ENCODE peak calls at places on chromosomes 12 and 14, in eight cellular contexts. E is tibial nerve, T is kidney epithelial cell, N is SJCRH30, J is aorta, I is heart left ventricle, W is HL-60, F is body of pancreas. A is an unnamed sample.

GRCh38 chr12:8018666-8019581 is 13.6 kb upstream of the FOXJ2 start:
- DNase-seq in E (no peak), T (no peak), N (no peak), J (peak; percentile 77), I (no peak), W (no peak), F (no peak), A (no peak)

GRCh38 chr12:131609762-131610161 is 101.1 kb upstream of the SFSWAP start:
- DNase-seq in E (no peak), T (no peak), N (no peak), J (no peak), I (peak; percentile 12), W (no peak), F (no peak), A (no peak)

GRCh38 chr12:18752280-18752920 is 14.5 kb downstream of the CAPZA3 start:
- DNase-seq in E (no peak), T (peak; percentile 7), N (peak; percentile 92), J (no peak), I (peak; percentile 68), W (no peak), F (peak; percentile 37), A (no peak)

GRCh38 chr14:71753126-71753830 is 179.0 kb upstream of the RGS6 start:
- DNase-seq in E (peak; percentile 93), T (no peak), N (peak; percentile 95), J (peak; percentile 96), I (peak; percentile 90), W (peak; percentile 6), F (peak; percentile 87), A (peak; percentile 72)

GRCh38 chr14:87999282-87999681 is 5.7 kb upstream of the GPR65 start:
- DNase-seq in E (no peak), T (no peak), N (no peak), J (no peak), I (no peak), W (no peak), F (no peak), A (no peak)

GRCh38 chr12:8559676-8560075 is 19.0 kb upstream of the CLEC4E start:
- DNase-seq in E (no peak), T (no peak), N (no peak), J (no peak), I (no peak), W (no peak), F (no peak), A (no peak)

GRCh38 chr14:81453166-81453766 is 53.1 kb upstream of the STON2 start:
- DNase-seq in E (peak; percentile 70), T (no peak), N (peak; percentile 74), J (no peak), I (no peak), W (no peak), F (peak; percentile 63), A (no peak)

GRCh38 chr14:92635031-92635430 is 113.4 kb downstream of the LGMN start:
- DNase-seq in E (no peak), T (no peak), N (no peak), J (no peak), I (no peak), W (no peak), F (no peak), A (no peak)

GRCh38 chr12:48004039-48004940 is at the start of gene COL2A1:
- DNase-seq in E (no peak), T (no peak), N (peak; percentile 88), J (no peak), I (no peak), W (peak; percentile 29), F (no peak), A (no peak)

GRCh38 chr12:108234155-108234554 is 105.0 kb downstream of the CMKLR1 start:
- DNase-seq in E (peak; percentile 34), T (no peak), N (no peak), J (no peak), I (peak; percentile 29), W (no peak), F (peak; percentile 21), A (no peak)

GRCh38 chr12:44972746-44973421 is 78.0 kb downstream of the DBX2 start:
- DNase-seq in E (no peak), T (no peak), N (peak; percentile 53), J (no peak), I (no peak), W (no peak), F (no peak), A (peak; percentile 45)

GRCh38 chr12:32148372-32148771 is 41.7 kb downstream of the BICD1 start:
- DNase-seq in E (no peak), T (peak; percentile 53), N (no peak), J (no peak), I (no peak), W (no peak), F (no peak), A (no peak)

GRCh38 chr14:40268236-40268635 is 836.0 kb upstream of the FBXO33 start:
- DNase-seq in E (no peak), T (no peak), N (no peak), J (no peak), I (no peak), W (no peak), F (no peak), A (no peak)

GRCh38 chr12:34292736-34293625 is 270.7 kb downstream of the ALG10 start:
- DNase-seq in E (no peak), T (no peak), N (peak; percentile 22), J (peak; percentile 52), I (no peak), W (no peak), F (no peak), A (no peak)

GRCh38 chr14:103522649-103523582 is at the start of gene CKB:
- DNase-seq in E (no peak), T (no peak), N (peak; percentile 87), J (peak; percentile 92), I (peak; percentile 79), W (no peak), F (peak; percentile 62), A (no peak)

GRCh38 chr14:77014004-77014604 is 14.4 kb downstream of the IRF2BPL start:
- DNase-seq in E (peak; percentile 38), T (no peak), N (peak; percentile 67), J (peak; percentile 81), I (peak; percentile 79), W (no peak), F (peak; percentile 90), A (no peak)

GRCh38 chr14:73887704-73888459 is 1.2 kb downstream of the ZNF410 start:
- DNase-seq in E (no peak), T (no peak), N (no peak), J (no peak), I (no peak), W (no peak), F (no peak), A (no peak)
- H3K4me3 ChIP-seq in E (peak overlapping the region; percentile 69), T (peak overlapping the region; percentile 91), N (peak overlapping the region; percentile 83), J (peak overlapping the region; percentile 82), I (peak overlapping the region; percentile 82), W (peak overlapping the region; percentile 72), F (no peak overlapping the region), A (no peak overlapping the region)

DNA sequence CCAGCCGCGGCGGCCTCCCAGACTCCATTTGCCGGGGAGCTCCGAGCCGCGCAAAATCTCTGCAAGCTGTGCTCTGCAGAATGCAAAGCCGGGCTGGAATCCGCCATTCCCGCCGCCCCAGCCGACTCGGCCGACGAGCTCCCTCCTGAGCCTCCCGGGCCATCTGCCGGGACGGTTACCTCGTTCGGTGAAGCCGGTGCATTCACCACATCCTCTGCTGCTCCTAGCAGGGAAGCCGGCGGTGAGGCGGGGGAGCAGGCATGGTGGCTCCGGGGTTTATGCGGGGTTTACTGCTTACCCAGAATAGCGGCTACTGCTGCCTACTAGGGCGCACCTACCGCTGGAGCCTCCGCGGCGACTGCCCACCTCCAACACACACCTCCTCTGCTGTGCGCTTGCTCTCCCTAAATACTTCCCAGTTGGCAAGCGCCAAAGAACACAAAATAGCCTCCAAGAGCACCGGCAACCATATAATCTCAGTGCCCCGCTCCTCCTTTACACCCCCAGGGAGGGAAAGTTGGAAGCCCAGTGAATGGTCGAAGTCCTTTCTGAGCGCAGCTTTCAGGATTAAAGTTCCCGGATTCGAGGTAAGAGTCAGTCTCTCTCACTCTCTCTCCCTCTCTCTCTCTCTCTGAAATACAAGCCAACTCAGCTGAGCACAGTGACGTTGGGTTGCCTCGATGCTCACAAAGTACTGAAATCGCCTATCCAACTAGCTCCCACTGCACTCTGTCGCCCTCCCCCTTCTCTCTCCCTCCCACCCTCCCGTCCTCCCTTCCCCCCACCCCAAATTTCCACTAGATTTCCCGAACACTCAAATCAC is at the start of gene TBX5:
- DNase-seq in E (no peak), T (no peak), N (no peak), J (no peak), I (peak; percentile 47), W (no peak), F (no peak), A (no peak)
- H3K27me3 ChIP-seq in E (no peaks in the 10 kb centered on the region), T (peaks cover 88% of the 10 kb centered on the region), N (peaks cover 5% of the 10 kb centered on the region), J (no peaks in the 10 kb centered on the region), I (no peaks in the 10 kb centered on the region), W (peaks cover 93% of the 10 kb centered on the region), F (peaks cover 47% of the 10 kb centered on the region), A (peaks cover 98% of the 10 kb centered on the region)

DNA sequence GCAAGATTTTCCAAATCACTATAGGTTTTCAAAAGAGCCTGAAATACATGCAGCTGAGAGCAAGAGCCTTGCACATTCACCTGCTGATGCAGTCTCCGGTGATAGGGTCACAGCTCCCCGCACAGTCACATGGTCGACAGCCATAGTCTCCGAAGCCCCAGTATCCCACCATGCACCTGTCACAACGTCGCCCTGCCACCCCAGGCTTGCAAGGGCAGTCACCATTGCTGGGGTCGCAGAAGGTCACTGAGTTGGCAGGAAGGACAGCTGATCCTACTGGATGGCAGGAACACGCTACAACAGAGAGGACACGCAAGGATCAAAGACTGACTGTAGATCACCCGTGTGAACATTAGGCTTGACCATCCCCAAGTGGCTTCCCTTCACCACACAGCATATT is 107.1 kb downstream of the NTN4 start:
- DNase-seq in E (no peak), T (no peak), N (no peak), J (no peak), I (no peak), W (no peak), F (no peak), A (no peak)
- H3K4me3 ChIP-seq in E (no peak overlapping the region), T (no peak overlapping the region), N (no peak overlapping the region), J (no peak overlapping the region), I (no peak overlapping the region), W (no peak overlapping the region), F (no peak overlapping the region), A (no peak overlapping the region)

GRCh38 chr14:85731198-85731597 is 201.3 kb downstream of the FLRT2 start:
- DNase-seq in E (peak; percentile 67), T (peak; percentile 29), N (no peak), J (no peak), I (peak; percentile 39), W (no peak), F (peak; percentile 34), A (no peak)
- H3K27me3 ChIP-seq in E (no peaks in the 10 kb centered on the region), T (no peaks in the 10 kb centered on the region), N (no peaks in the 10 kb centered on the region), J (no peaks in the 10 kb centered on the region), I (no peaks in the 10 kb centered on the region), W (no peaks in the 10 kb centered on the region), F (no peaks in the 10 kb centered on the region), A (no peaks in the 10 kb centered on the region)

GRCh38 chr12:12070674-12071661 is at the start of gene BCL2L14:
- DNase-seq in E (no peak), T (no peak), N (no peak), J (no peak), I (no peak), W (no peak), F (peak; percentile 47), A (no peak)
- H3K4me3 ChIP-seq in E (no peak within 1 kb of the TSS), T (no peak within 1 kb of the TSS), N (no peak within 1 kb of the TSS), J (no peak within 1 kb of the TSS), I (no peak within 1 kb of the TSS), W (no peak within 1 kb of the TSS), F (no peak within 1 kb of the TSS), A (no peak within 1 kb of the TSS)

GRCh38 chr12:4866288-4866687 is 43.4 kb upstream of the KCNA1 start:
- DNase-seq in E (no peak), T (no peak), N (no peak), J (no peak), I (no peak), W (no peak), F (peak; percentile 9), A (no peak)
- H3K27me3 ChIP-seq in E (no peaks in the 10 kb centered on the region), T (peaks cover 9% of the 10 kb centered on the region), N (peaks cover 12% of the 10 kb centered on the region), J (no peaks in the 10 kb centered on the region), I (no peaks in the 10 kb centered on the region), W (peaks cover 7% of the 10 kb centered on the region), F (peaks cover 2% of the 10 kb centered on the region), A (no peaks in the 10 kb centered on the region)

GRCh38 chr12:42103155-42103554 is 41.5 kb downstream of the GXYLT1 start:
- DNase-seq in E (no peak), T (no peak), N (no peak), J (no peak), I (no peak), W (no peak), F (no peak), A (no peak)
- H3K4me3 ChIP-seq in E (no peak overlapping the region), T (no peak overlapping the region), N (no peak overlapping the region), J (no peak overlapping the region), I (no peak overlapping the region), W (no peak overlapping the region), F (no peak overlapping the region), A (no peak overlapping the region)

A was measured in iPS DF 6.9.